ENCODE peak calls at places on chromosomes 16 and 17, in four cellular contexts. One of them, this sample, is unnamed.

GRCh38 chr17:47192549-47192948 is 3.5 kb upstream of the CDC27 start:
- DNase-seq in stomach: no peak
- DNase-seq in ovary: no peak
- DNase-seq in pancreas: no peak
- DNase-seq in this sample: no peak

GRCh38 chr16:23898682-23899430 is 63.1 kb downstream of the PRKCB start:
- DNase-seq in ovary: no peak
- DNase-seq in pancreas: no peak
- DNase-seq in stomach: no peak
- DNase-seq in this sample: no peak

GRCh38 chr17:79933863-79934652 is 94.8 kb upstream of the CBX4 start:
- DNase-seq in ovary: no peak
- DNase-seq in stomach: peak; percentile 71
- DNase-seq in pancreas: no peak
- DNase-seq in this sample: peak; percentile 32

GRCh38 chr17:45003877-45004276 is 35.8 kb upstream of the C1QL1 start:
- DNase-seq in ovary: no peak
- DNase-seq in stomach: no peak
- DNase-seq in pancreas: no peak
- DNase-seq in this sample: no peak

GRCh38 chr17:28318759-28319660 is at the start of gene TMEM97:
- DNase-seq in pancreas: peak; percentile 97
- DNase-seq in stomach: peak; percentile 98
- DNase-seq in ovary: peak; percentile 92
- DNase-seq in this sample: peak; percentile 96

GRCh38 chr17:38730526-38731379 is 612 bp downstream of the CISD3 start:
- DNase-seq in ovary: peak; percentile 81
- DNase-seq in pancreas: peak; percentile 88
- DNase-seq in stomach: peak; percentile 95
- DNase-seq in this sample: peak; percentile 98

GRCh38 chr16:12688972-12689850 is 114.5 kb downstream of the CPPED1 start:
- DNase-seq in stomach: no peak
- DNase-seq in ovary: no peak
- DNase-seq in pancreas: no peak
- DNase-seq in this sample: no peak

GRCh38 chr17:9227819-9228407 is 206.6 kb downstream of the NTN1 start:
- DNase-seq in ovary: no peak
- DNase-seq in pancreas: no peak
- DNase-seq in stomach: no peak
- DNase-seq in this sample: no peak

GRCh38 chr16:56645311-56645710 is 6.4 kb upstream of the MT1B start:
- DNase-seq in stomach: no peak
- DNase-seq in pancreas: no peak
- DNase-seq in ovary: no peak
- DNase-seq in this sample: no peak

GRCh38 chr17:77427471-77427991 is 286.8 kb downstream of the SEC14L1 start:
- DNase-seq in pancreas: no peak
- DNase-seq in stomach: no peak
- DNase-seq in ovary: peak; percentile 87
- DNase-seq in this sample: peak; percentile 77

GRCh38 chr17:73182616-73183310 is 10.1 kb upstream of the COG1 start:
- DNase-seq in stomach: peak; percentile 64
- DNase-seq in pancreas: no peak
- DNase-seq in ovary: no peak
- DNase-seq in this sample: no peak

GRCh38 chr17:9472541-9472940 is 103.1 kb downstream of the STX8 start:
- DNase-seq in stomach: no peak
- DNase-seq in ovary: no peak
- DNase-seq in pancreas: no peak
- DNase-seq in this sample: no peak

GRCh38 chr17:45751466-45751865 is 32.7 kb upstream of the CRHR1 start:
- DNase-seq in pancreas: no peak
- DNase-seq in stomach: no peak
- DNase-seq in ovary: no peak
- DNase-seq in this sample: no peak

GRCh38 chr16:19174478-19174877 is 6.4 kb downstream of the SYT17 start:
- DNase-seq in stomach: no peak
- DNase-seq in pancreas: no peak
- DNase-seq in ovary: no peak
- DNase-seq in this sample: no peak

GRCh38 chr16:4053663-4054479 is 62.4 kb downstream of the ADCY9 start:
- DNase-seq in pancreas: peak; percentile 76
- DNase-seq in ovary: peak; percentile 50
- DNase-seq in stomach: peak; percentile 29
- DNase-seq in this sample: no peak

GRCh38 chr16:78538919-78539318 is 439.5 kb downstream of the WWOX start:
- DNase-seq in stomach: no peak
- DNase-seq in pancreas: no peak
- DNase-seq in ovary: no peak
- DNase-seq in this sample: no peak

GRCh38 chr17:29045734-29046133 is 2.8 kb downstream of the PIPOX start:
- DNase-seq in stomach: no peak
- DNase-seq in pancreas: no peak
- DNase-seq in ovary: no peak
- DNase-seq in this sample: no peak

GRCh38 chr16:180101-180920 is at the start of gene HBQ1:
- DNase-seq in ovary: no peak
- DNase-seq in pancreas: no peak
- DNase-seq in stomach: no peak
- DNase-seq in this sample: peak; percentile 19

GRCh38 chr16:50154369-50154947 is 1.4 kb downstream of the TENT4B start:
- DNase-seq in pancreas: peak; percentile 27
- DNase-seq in stomach: no peak
- DNase-seq in ovary: no peak
- DNase-seq in this sample: peak; percentile 15

GRCh38 chr16:521381-522210 is 5.9 kb upstream of the CAPN15 start:
- DNase-seq in ovary: no peak
- DNase-seq in pancreas: no peak
- DNase-seq in stomach: peak; percentile 70
- DNase-seq in this sample: no peak

GRCh38 chr16:7086842-7087616 is 245.6 kb upstream of the RBFOX1 start:
- DNase-seq in pancreas: no peak
- DNase-seq in stomach: no peak
- DNase-seq in ovary: no peak
- DNase-seq in this sample: peak; percentile 20

GRCh38 chr16:63553980-63554379 is 1517.7 kb upstream of the CDH8 start:
- DNase-seq in pancreas: no peak
- DNase-seq in ovary: no peak
- DNase-seq in stomach: no peak
- DNase-seq in this sample: no peak

GRCh38 chr16:16974192-16974591 is 496.6 kb downstream of the XYLT1 start:
- DNase-seq in pancreas: no peak
- DNase-seq in stomach: no peak
- DNase-seq in ovary: no peak
- DNase-seq in this sample: no peak

GRCh38 chr17:8479431-8479947 is 43.8 kb downstream of the NDEL1 start:
- DNase-seq in pancreas: no peak
- DNase-seq in stomach: no peak
- DNase-seq in ovary: peak; percentile 61
- DNase-seq in this sample: no peak

GRCh38 chr17:75124041-75124818 is 7.3 kb downstream of the NT5C start:
- DNase-seq in stomach: peak; percentile 88
- DNase-seq in ovary: no peak
- DNase-seq in pancreas: peak; percentile 57
- DNase-seq in this sample: no peak

GRCh38 chr17:43936434-43936833 is 5.8 kb downstream of the PPY start:
- DNase-seq in pancreas: no peak
- DNase-seq in ovary: no peak
- DNase-seq in stomach: no peak
- DNase-seq in this sample: no peak

GRCh38 chr17:17661834-17662233 is 19.4 kb upstream of the RAI1 start:
- DNase-seq in pancreas: no peak
- DNase-seq in ovary: no peak
- DNase-seq in stomach: no peak
- DNase-seq in this sample: no peak
- TF ChIP-seq CTCF in pancreas: no peak
- TF ChIP-seq CTCF in ovary: no peak
- TF ChIP-seq CTCF in stomach: no peak
- TF ChIP-seq CTCF in this sample: no peak

DNA sequence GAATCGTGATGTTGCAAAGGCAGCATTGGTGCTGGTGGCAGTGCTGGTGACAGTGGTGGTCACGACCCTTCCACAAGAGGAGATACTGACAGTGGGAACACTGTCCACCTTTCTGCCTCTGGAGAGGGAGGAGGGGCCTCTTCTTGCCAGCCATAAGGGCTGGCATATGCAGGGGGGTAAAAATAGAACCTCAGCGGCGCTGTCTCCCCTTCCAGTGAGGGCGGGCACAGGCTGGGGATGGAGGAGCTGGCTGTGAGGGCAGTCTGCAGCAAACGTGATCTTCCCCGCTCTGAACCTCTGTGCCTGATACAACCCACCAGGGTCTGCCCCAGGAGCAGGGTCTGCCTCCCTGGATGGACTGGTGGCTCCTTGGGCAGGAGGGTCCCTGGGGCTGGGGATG is 3.4 kb downstream of the RAP1GAP2 start:
- DNase-seq in stomach: no peak
- DNase-seq in pancreas: no peak
- DNase-seq in ovary: no peak
- DNase-seq in this sample: no peak
- H3K4me1 ChIP-seq in stomach: peaks cover 25% of the 10 kb centered on the region
- H3K4me1 ChIP-seq in pancreas: no peaks in the 10 kb centered on the region
- H3K4me1 ChIP-seq in ovary: no peaks in the 10 kb centered on the region
- H3K4me1 ChIP-seq in this sample: no peaks in the 10 kb centered on the region

GRCh38 chr17:50560185-50560824 is at the start of gene CACNA1G:
- DNase-seq in stomach: peak; percentile 88
- DNase-seq in ovary: peak; percentile 92
- DNase-seq in pancreas: peak; percentile 87
- DNase-seq in this sample: peak; percentile 84
- H3K27me3 ChIP-seq in stomach: peaks cover 82% of the 10 kb centered on the region
- H3K27me3 ChIP-seq in ovary: no peaks in the 10 kb centered on the region
- H3K27me3 ChIP-seq in pancreas: peaks cover 12% of the 10 kb centered on the region
- H3K27me3 ChIP-seq in this sample: peaks cover 10% of the 10 kb centered on the region

GRCh38 chr17:15436399-15437369 is 30.7 kb downstream of the CDRT4 start:
- DNase-seq in pancreas: peak; percentile 25
- DNase-seq in stomach: peak; percentile 44
- DNase-seq in ovary: peak; percentile 80
- DNase-seq in this sample: peak; percentile 97
- TF ChIP-seq CTCF in pancreas: no peak
- TF ChIP-seq CTCF in stomach: no peak
- TF ChIP-seq CTCF in ovary: no peak
- TF ChIP-seq CTCF in this sample: peak; percentile 40

GRCh38 chr17:57541472-57542394 is 203.4 kb downstream of the CCDC182 start:
- DNase-seq in stomach: no peak
- DNase-seq in ovary: no peak
- DNase-seq in pancreas: no peak
- DNase-seq in this sample: no peak
- H3K4me1 ChIP-seq in stomach: peaks cover 52% of the 10 kb centered on the region
- H3K4me1 ChIP-seq in ovary: peaks cover 14% of the 10 kb centered on the region
- H3K4me1 ChIP-seq in pancreas: peaks cover 10% of the 10 kb centered on the region
- H3K4me1 ChIP-seq in this sample: peaks cover 11% of the 10 kb centered on the region

GRCh38 chr16:85153046-85153445 is 40.8 kb upstream of the CIBAR2 start:
- DNase-seq in stomach: no peak
- DNase-seq in pancreas: no peak
- DNase-seq in ovary: no peak
- DNase-seq in this sample: no peak
- H3K27me3 ChIP-seq in stomach: no peaks in the 10 kb centered on the region
- H3K27me3 ChIP-seq in pancreas: no peaks in the 10 kb centered on the region
- H3K27me3 ChIP-seq in ovary: no peaks in the 10 kb centered on the region
- H3K27me3 ChIP-seq in this sample: no peaks in the 10 kb centered on the region

GRCh38 chr17:61729690-61730268 is 133.5 kb downstream of the BRIP1 start:
- DNase-seq in stomach: no peak
- DNase-seq in ovary: no peak
- DNase-seq in pancreas: no peak
- DNase-seq in this sample: no peak
- TF ChIP-seq CTCF in stomach: no peak
- TF ChIP-seq CTCF in ovary: no peak
- TF ChIP-seq CTCF in pancreas: no peak
- TF ChIP-seq CTCF in this sample: no peak

GRCh38 chr17:82527893-82528292 is 8.4 kb downstream of the FOXK2 start:
- DNase-seq in stomach: no peak
- DNase-seq in ovary: no peak
- DNase-seq in pancreas: no peak
- DNase-seq in this sample: no peak
- H3K4me1 ChIP-seq in stomach: peaks cover 99% of the 10 kb centered on the region
- H3K4me1 ChIP-seq in ovary: peaks cover 27% of the 10 kb centered on the region
- H3K4me1 ChIP-seq in pancreas: peaks cover 15% of the 10 kb centered on the region
- H3K4me1 ChIP-seq in this sample: peaks cover 67% of the 10 kb centered on the region

DNA sequence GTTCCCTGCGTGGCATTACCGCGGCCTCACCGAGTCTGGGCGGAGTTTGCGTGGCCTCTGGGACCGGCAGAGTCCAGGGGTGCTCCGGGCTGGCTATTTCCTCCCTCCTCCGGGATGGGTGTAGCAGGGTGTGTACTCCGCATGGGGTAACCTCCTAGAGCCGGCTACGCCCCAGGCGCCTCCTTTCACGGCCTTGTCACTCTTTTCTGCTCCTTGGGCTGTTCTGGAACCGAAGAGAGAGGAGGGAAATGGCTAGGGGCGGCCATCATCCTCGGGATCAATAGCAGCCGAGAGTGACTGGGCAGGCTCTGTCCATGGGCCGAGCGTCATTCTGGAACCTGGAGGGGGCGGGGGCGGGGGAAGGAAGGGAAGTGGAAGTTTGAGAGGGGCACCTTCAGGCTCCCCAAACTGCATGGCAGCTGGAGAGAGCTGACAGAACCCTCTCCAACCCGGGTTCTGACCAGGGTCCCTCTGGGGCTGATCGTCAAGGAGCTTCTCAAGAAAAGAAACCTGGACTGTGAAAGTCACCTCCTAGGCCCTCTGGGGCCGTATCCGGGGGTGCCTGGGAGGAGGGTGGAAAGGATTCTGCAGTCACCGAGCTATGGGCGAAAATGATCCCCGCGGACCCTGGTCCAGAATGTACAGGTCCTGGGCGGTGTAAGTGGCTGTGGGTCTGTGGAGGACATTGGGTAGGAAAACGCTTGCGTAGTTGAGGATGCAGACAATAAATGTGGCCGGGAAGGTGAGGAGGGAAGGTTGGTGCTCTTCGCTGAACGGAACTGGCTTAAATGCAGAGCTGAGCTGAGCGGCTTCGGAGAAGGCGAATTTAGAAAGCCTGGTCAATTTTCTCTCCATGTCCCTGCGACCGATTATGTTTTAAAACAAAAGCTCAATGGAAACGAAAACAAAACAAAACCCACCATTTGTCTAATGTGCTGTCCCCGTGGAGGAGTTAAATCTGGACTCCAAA is 3.8 kb upstream of the LHX1 start:
- DNase-seq in stomach: no peak
- DNase-seq in pancreas: no peak
- DNase-seq in ovary: no peak
- DNase-seq in this sample: no peak
- H3K27me3 ChIP-seq in stomach: peaks cover 100% of the 10 kb centered on the region
- H3K27me3 ChIP-seq in pancreas: peaks cover 90% of the 10 kb centered on the region
- H3K27me3 ChIP-seq in ovary: peaks cover 13% of the 10 kb centered on the region
- H3K27me3 ChIP-seq in this sample: peaks cover 78% of the 10 kb centered on the region

This sample was measured in thyroid gland.